ENCODE peak calls at places on chromosomes 3 and 15, in four cellular contexts. L is mucosa of descending colon, R is HL-60, B is heart left ventricle. O is an unnamed sample.

GRCh38 chr3:21826416-21826815 is 75.4 kb upstream of the ZNF385D start:
- DNase-seq in L (no peak), R (no peak), B (no peak), O (no peak)

GRCh38 chr15:99264125-99264524 is 12.8 kb downstream of the LRRC28 start:
- DNase-seq in L (no peak), R (no peak), B (no peak), O (no peak)

GRCh38 chr3:141955163-141955562 is 78.7 kb downstream of the ATP1B3 start:
- DNase-seq in L (no peak), R (no peak), B (no peak), O (no peak)

GRCh38 chr15:62474021-62474770 is 309.1 kb upstream of the C2CD4B start:
- DNase-seq in L (no peak), R (no peak), B (no peak), O (no peak)

GRCh38 chr15:99410477-99410876 is 155.3 kb upstream of the MEF2A start:
- DNase-seq in L (no peak), R (no peak), B (no peak), O (no peak)

GRCh38 chr3:111749171-111750170 is 109.6 kb upstream of the PHLDB2 start:
- DNase-seq in L (no peak), R (no peak), B (no peak), O (no peak)

GRCh38 chr15:61489571-61489970 is 260.5 kb upstream of the RORA start:
- DNase-seq in L (no peak), R (no peak), B (no peak), O (no peak)

GRCh38 chr3:151483488-151483887 is 22.6 kb upstream of the IGSF10 start:
- DNase-seq in L (peak; percentile 37), R (no peak), B (no peak), O (no peak)

GRCh38 chr3:107752202-107752990 is 229.6 kb downstream of the BBX start:
- DNase-seq in L (no peak), R (no peak), B (no peak), O (peak; percentile 50)

GRCh38 chr15:62344806-62345539 is 179.9 kb upstream of the C2CD4B start:
- DNase-seq in L (peak; percentile 73), R (peak; percentile 49), B (peak; percentile 36), O (peak; percentile 74)

GRCh38 chr15:69014454-69014853 is at the start of gene NOX5:
- DNase-seq in L (no peak), R (no peak), B (no peak), O (no peak)

GRCh38 chr3:69932501-69932900 is 67.0 kb upstream of the SAMMSON start:
- DNase-seq in L (no peak), R (no peak), B (no peak), O (no peak)

GRCh38 chr3:122992628-122993570 is 34.7 kb downstream of the SEMA5B start:
- DNase-seq in L (no peak), R (no peak), B (no peak), O (no peak)

GRCh38 chr3:176352716-176353334 is 844.5 kb downstream of the TBL1XR1 start:
- DNase-seq in L (no peak), R (no peak), B (no peak), O (no peak)

GRCh38 chr15:90665288-90666134 is 51.6 kb upstream of the BLM start:
- DNase-seq in L (peak; percentile 80), R (no peak), B (peak; percentile 80), O (peak; percentile 42)

GRCh38 chr3:134658555-134658954 is 7.7 kb upstream of the KY start:
- DNase-seq in L (no peak), R (no peak), B (no peak), O (no peak)

GRCh38 chr3:11662392-11662990 is 18.8 kb upstream of the VGLL4 start:
- DNase-seq in L (no peak), R (no peak), B (no peak), O (peak; percentile 54)

GRCh38 chr15:89912674-89913396 is at the start of gene ARPIN:
- DNase-seq in L (peak; percentile 80), R (no peak), B (peak; percentile 73), O (peak; percentile 51)

GRCh38 chr3:63478962-63479660 is 173.4 kb upstream of the SNTN start:
- DNase-seq in L (no peak), R (no peak), B (no peak), O (no peak)

GRCh38 chr15:95864467-95864886 is 466.0 kb upstream of the NR2F2 start:
- DNase-seq in L (peak; percentile 28), R (no peak), B (no peak), O (no peak)

GRCh38 chr3:188296761-188297689 is 143.1 kb downstream of the LPP start:
- DNase-seq in L (no peak), R (peak; percentile 84), B (peak; percentile 26), O (peak; percentile 70)

GRCh38 chr3:2166552-2166951 is 67.9 kb downstream of the CNTN4 start:
- DNase-seq in L (no peak), R (no peak), B (no peak), O (no peak)

O was measured in lung microvascular endothelial cell.